ENCODE peak calls at places on chromosomes 16 and 17, in four cellular contexts. U is left kidney, B is skeletal muscle cell, S is HEK293T. E is an unnamed sample.

GRCh38 chr17:76709077-76709950 is 1.5 kb downstream of the MXRA7 start:
- DNase-seq in S (peak), B (peak), U (peak), E (peak)

GRCh38 chr17:2054262-2054739 is 602 bp upstream of the HIC1 start:
- DNase-seq in B (no peak), S (peak), U (peak), E (no peak)

GRCh38 chr16:31427441-31428276 is 501 bp downstream of the COX6A2 start:
- DNase-seq in S (no peak), U (peak), B (no peak), E (no peak)

GRCh38 chr17:8146381-8147140 is 5.6 kb downstream of the PER1 start:
- DNase-seq in S (no peak), B (no peak), U (no peak), E (no peak)

GRCh38 chr17:27086526-27086925 is 207.4 kb upstream of the WSB1 start:
- DNase-seq in B (no peak), S (no peak), U (no peak), E (no peak)

GRCh38 chr16:66266436-66267286 is 99.8 kb upstream of the CDH5 start:
- DNase-seq in U (peak), S (no peak), B (peak), E (peak)

GRCh38 chr16:20918486-20919239 is 18.1 kb downstream of the LYRM1 start:
- DNase-seq in S (no peak), B (peak), U (no peak), E (no peak)

GRCh38 chr17:1561420-1562177 is 993 bp downstream of the PITPNA start:
- DNase-seq in S (peak), U (peak), B (no peak), E (no peak)

GRCh38 chr16:29744541-29745101 is 1.2 kb downstream of the C16orf54 start:
- DNase-seq in S (no peak), B (no peak), U (no peak), E (no peak)

GRCh38 chr16:57993452-57993851 is 7.0 kb downstream of the ZNF319 start:
- DNase-seq in U (no peak), B (no peak), S (no peak), E (no peak)

GRCh38 chr17:8581002-8581658 is 49.4 kb downstream of the MYH10 start:
- DNase-seq in B (no peak), U (no peak), S (no peak), E (no peak)

GRCh38 chr17:76789235-76789788 is 51.4 kb downstream of the MFSD11 start:
- DNase-seq in U (peak), B (no peak), S (no peak), E (no peak)

E was measured in BJ.